ENCODE peak calls at places on chromosome 15, in seven cellular contexts. E is thoracic aorta; S is stomach; V is CD4-positive, CD25-positive, alpha-beta regulatory T cell; X is adrenal gland; P is IMR-90; H is mammary epithelial cell. G is an unnamed sample. For H3K36me3, the result is how much of the 10 kb centered on the place peaks cover.

GRCh38 chr15:94858011-94858410 is 626.6 kb downstream of the MCTP2 start:
- DNase-seq in E (no peak), S (no peak), V (no peak), X (no peak), P (no peak), H (no peak), G (no peak)

GRCh38 chr15:92637621-92638020 is 18.0 kb downstream of the FAM174B start:
- DNase-seq in E (no peak), S (peak), V (no peak), X (no peak), P (no peak), H (no peak), G (no peak)

GRCh38 chr15:65903296-65904073 is 34.2 kb downstream of the RAB11A start:
- DNase-seq in E (no peak), S (no peak), V (no peak), X (no peak), P (peak), H (no peak), G (no peak)

GRCh38 chr15:64373360-64373759 is 7.9 kb downstream of the PCLAF start:
- DNase-seq in E (no peak), S (no peak), V (no peak), X (no peak), P (no peak), H (no peak), G (peak)

GRCh38 chr15:57599299-57599810 is 7.7 kb downstream of the MYZAP start:
- DNase-seq in E (no peak), S (no peak), V (no peak), X (no peak), P (no peak), H (no peak), G (no peak)

GRCh38 chr15:63310646-63311045 is 33.2 kb downstream of the APH1B start:
- DNase-seq in E (no peak), S (no peak), V (no peak), X (no peak), P (peak), H (no peak), G (no peak)

GRCh38 chr15:59691194-59691805 is 2.2 kb upstream of the BNIP2 start:
- DNase-seq in E (no peak), S (peak), V (peak), X (peak), P (peak), H (peak), G (peak)

GRCh38 chr15:37931868-37932267 is 2.6 kb upstream of the TMCO5A start:
- DNase-seq in E (no peak), S (no peak), V (no peak), X (no peak), P (peak), H (no peak), G (no peak)

GRCh38 chr15:30042556-30042955 is 40.2 kb upstream of the GOLGA8J start:
- DNase-seq in E (no peak), S (no peak), V (no peak), X (no peak), P (peak), H (no peak), G (no peak)

GRCh38 chr15:73141216-73141900 is 89.1 kb downstream of the NEO1 start:
- DNase-seq in E (no peak), S (no peak), V (peak), X (no peak), P (no peak), H (no peak), G (no peak)

GRCh38 chr15:86432861-86433260 is 353.2 kb downstream of the AGBL1 start:
- DNase-seq in E (no peak), S (no peak), V (no peak), X (no peak), P (no peak), H (peak), G (no peak)

GRCh38 chr15:60412807-60413597 is 15.2 kb upstream of the ANXA2 start:
- DNase-seq in E (no peak), S (no peak), V (no peak), X (no peak), P (no peak), H (no peak), G (no peak)

GRCh38 chr15:65870889-65871533 is 1.7 kb downstream of the RAB11A start:
- DNase-seq in E (no peak), S (no peak), V (no peak), X (no peak), P (peak), H (peak), G (peak)

GRCh38 chr15:52068004-52068403 is 44.6 kb downstream of the BCL2L10 start:
- DNase-seq in E (no peak), S (no peak), V (no peak), X (no peak), P (peak), H (peak), G (no peak)

GRCh38 chr15:33098082-33099058 is 96.1 kb downstream of the FMN1 start:
- DNase-seq in E (no peak), S (no peak), V (no peak), X (no peak), P (peak), H (peak), G (no peak)

GRCh38 chr15:36757189-36757814 is 177.9 kb downstream of the CDIN1 start:
- DNase-seq in E (no peak), S (no peak), V (no peak), X (no peak), P (peak), H (peak), G (no peak)

GRCh38 chr15:70356919-70357318 is 259.2 kb upstream of the TLE3 start:
- DNase-seq in E (no peak), S (no peak), V (no peak), X (no peak), P (no peak), H (no peak), G (no peak)

GRCh38 chr15:58390118-58390517 is 41.7 kb upstream of the LIPC start:
- DNase-seq in E (no peak), S (no peak), V (no peak), X (no peak), P (no peak), H (no peak), G (no peak)

GRCh38 chr15:60905587-60905986 is 323.5 kb downstream of the RORA start:
- DNase-seq in E (no peak), S (no peak), V (peak), X (no peak), P (no peak), H (no peak), G (no peak)

GRCh38 chr15:88747626-88748025 is 55.6 kb upstream of the ACAN start:
- DNase-seq in E (no peak), S (no peak), V (no peak), X (no peak), P (no peak), H (no peak), G (no peak)

GRCh38 chr15:79849789-79850188 is 47.0 kb downstream of the MTHFS start:
- DNase-seq in E (no peak), S (peak), V (no peak), X (peak), P (peak), H (no peak), G (no peak)

GRCh38 chr15:38674440-38674839 is 109.8 kb upstream of the RASGRP1 start:
- DNase-seq in E (no peak), S (no peak), V (no peak), X (no peak), P (no peak), H (no peak), G (no peak)

GRCh38 chr15:60408438-60409105 is 10.8 kb upstream of the ANXA2 start:
- DNase-seq in E (no peak), S (no peak), V (peak), X (no peak), P (peak), H (peak), G (peak)

GRCh38 chr15:80764535-80764934 is 14.6 kb upstream of the CEMIP start:
- DNase-seq in E (no peak), S (no peak), V (no peak), X (no peak), P (no peak), H (no peak), G (no peak)

GRCh38 chr15:44199393-44199792 is 4.3 kb upstream of the FRMD5 start:
- DNase-seq in E (no peak), S (no peak), V (no peak), X (no peak), P (no peak), H (no peak), G (no peak)
- H3K4me3 ChIP-seq in E (no peak), S (no peak), V (no peak), X (no peak), P (no peak), H (no peak), G (no peak)

GRCh38 chr15:90910441-90911301 is 7.6 kb downstream of the MAN2A2 start:
- DNase-seq in E (no peak), S (no peak), V (no peak), X (no peak), P (no peak), H (no peak), G (no peak)
- H3K36me3 ChIP-seq in E (half or more), S (half or more), V (half or more), X (under half), P (half or more), H (under half), G (half or more)

DNA sequence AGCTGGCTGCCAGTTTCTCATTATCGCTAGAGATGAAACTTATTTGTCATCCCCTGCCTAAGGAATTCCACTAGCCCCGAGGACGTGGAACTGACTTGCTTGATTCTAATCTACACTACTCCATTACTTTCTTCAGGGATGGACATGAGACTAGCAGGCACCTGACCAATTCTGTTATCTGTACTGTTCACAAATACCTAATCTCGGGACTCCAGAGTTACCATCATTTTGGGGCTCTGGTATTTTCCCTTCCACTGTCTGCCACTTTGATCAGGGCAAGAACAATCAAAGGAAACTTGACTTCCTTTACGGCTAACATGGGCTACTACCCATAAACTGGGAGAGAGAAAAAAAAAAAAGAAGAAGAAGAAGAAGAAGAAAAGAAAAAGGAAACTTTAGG is 27.8 kb downstream of the BMF start:
- DNase-seq in E (no peak), S (no peak), V (no peak), X (no peak), P (no peak), H (no peak), G (no peak)
- H3K4me3 ChIP-seq in E (peak), S (no peak), V (no peak), X (no peak), P (no peak), H (no peak), G (no peak)

DNA sequence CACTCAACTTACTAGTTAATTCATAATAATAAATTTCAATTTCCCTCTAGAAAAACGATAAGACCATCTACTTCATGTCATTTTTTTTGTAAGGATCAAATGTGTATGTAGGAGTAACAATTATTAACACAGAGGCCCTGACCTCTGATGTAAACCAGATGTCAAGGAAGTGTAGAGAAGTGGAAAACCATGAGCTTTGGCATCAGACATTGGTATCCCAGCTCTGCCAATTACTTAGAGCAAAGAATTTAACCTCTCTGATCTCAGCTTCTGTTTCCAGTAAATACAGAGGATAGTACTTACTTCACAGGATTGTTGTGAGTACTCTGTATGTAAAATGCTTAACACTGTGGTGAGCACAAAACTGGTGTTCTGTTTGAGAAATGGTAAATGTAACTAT is 17.5 kb downstream of the AQR start:
- DNase-seq in E (no peak), S (no peak), V (no peak), X (no peak), P (no peak), H (no peak), G (no peak)
- H3K36me3 ChIP-seq in E (under half), S (under half), V (under half), X (under half), P (under half), H (under half), G (under half)

DNA sequence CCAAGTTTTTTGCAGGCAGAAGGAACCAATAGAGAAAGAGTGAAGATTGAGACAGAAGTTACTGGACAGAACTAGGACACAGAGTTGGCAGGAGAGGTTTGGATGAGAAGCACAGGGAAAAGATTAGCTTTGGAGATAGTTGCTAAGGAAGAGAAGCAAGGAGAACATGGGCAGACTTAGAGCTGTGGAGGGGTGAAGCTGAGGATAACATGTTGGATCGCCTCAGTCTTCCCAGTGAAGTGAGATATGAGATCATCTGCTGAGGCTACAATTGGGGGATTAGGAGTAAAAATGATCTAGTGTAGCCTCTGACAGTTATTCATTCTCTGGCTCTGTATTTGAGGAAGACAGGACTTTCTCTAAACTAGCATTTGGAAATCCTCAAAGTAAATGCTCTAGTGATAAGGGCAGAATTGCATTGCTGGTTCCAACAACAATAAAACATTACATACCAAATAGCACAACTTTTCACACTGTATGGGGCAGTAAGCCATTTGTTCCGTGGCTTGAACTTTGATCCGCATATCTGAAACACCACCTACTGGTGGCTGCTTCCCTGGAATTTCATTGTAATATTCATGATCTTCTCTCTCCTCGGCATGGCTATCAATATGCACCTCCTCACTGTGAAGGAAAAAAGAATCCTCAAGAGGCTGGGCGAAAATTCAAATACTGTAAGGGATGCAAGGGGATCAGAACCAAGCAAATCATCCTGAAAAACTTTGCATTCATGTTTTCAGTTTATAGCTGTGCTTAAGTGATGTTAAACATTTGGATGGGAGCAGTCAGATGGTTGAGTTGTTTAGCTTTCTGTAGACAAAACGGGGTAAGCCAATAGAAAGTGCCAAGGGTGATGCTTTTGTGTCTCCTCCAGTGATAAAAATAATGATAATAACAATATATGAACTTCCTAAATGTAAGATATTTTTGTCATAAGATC is 22.2 kb upstream of the EID1 start:
- DNase-seq in E (no peak), S (no peak), V (no peak), X (peak), P (peak), H (no peak), G (no peak)
- H3K4me3 ChIP-seq in E (no peak), S (no peak), V (no peak), X (no peak), P (no peak), H (no peak), G (no peak)

GRCh38 chr15:68307131-68307928 is 29.8 kb downstream of the FEM1B start:
- DNase-seq in E (no peak), S (peak), V (no peak), X (no peak), P (no peak), H (no peak), G (no peak)
- H3K36me3 ChIP-seq in E (under half), S (under half), V (under half), X (under half), P (under half), H (under half), G (under half)

DNA sequence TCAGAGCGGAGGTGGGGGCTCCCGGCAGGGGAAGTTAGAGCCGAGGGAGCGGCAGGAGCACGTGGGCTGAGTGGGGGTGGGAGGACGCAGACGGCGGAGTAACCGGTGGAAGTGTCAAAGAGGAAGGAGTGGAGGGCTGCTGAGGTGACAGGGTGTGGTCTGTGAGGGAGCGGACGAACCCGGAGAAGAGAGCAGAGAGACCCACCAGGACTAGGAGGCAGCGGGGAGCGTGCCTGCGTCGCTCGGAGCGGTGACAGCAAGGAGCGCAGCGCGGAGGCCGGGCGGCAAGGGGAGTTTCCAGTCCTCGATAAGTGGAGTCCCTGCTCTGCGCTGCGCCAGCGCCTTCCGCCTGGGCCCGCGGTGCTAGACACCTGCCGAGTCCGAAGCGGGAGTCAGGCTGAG is 533.3 kb upstream of the SEMA6D start:
- DNase-seq in E (no peak), S (no peak), V (no peak), X (no peak), P (no peak), H (peak), G (peak)
- H3K4me3 ChIP-seq in E (peak), S (peak), V (no peak), X (no peak), P (peak), H (peak), G (no peak)

GRCh38 chr15:50973605-50974004 is 65.1 kb downstream of the AP4E1 start:
- DNase-seq in E (no peak), S (no peak), V (no peak), X (no peak), P (no peak), H (no peak), G (no peak)

GRCh38 chr15:50971542-50971941 is 63.1 kb downstream of the AP4E1 start:
- DNase-seq in E (no peak), S (no peak), V (no peak), X (no peak), P (no peak), H (no peak), G (no peak)

GRCh38 chr15:50968353-50968752 is 59.9 kb downstream of the AP4E1 start:
- DNase-seq in E (no peak), S (no peak), V (no peak), X (no peak), P (peak), H (no peak), G (no peak)

GRCh38 chr15:50970524-50970923 is 62.0 kb downstream of the AP4E1 start:
- DNase-seq in E (no peak), S (no peak), V (no peak), X (no peak), P (no peak), H (no peak), G (no peak)

GRCh38 chr15:50971115-50971514 is 62.6 kb downstream of the AP4E1 start:
- DNase-seq in E (no peak), S (no peak), V (no peak), X (no peak), P (no peak), H (no peak), G (no peak)
- H3K36me3 ChIP-seq in E (under half), S (half or more), V (half or more), X (under half), P (under half), H (under half), G (under half)

GRCh38 chr15:90004671-90005070 is 3.5 kb downstream of the ZNF710 start:
- DNase-seq in E (no peak), S (no peak), V (no peak), X (peak), P (peak), H (peak), G (no peak)

GRCh38 chr15:90003736-90004135 is 2.6 kb downstream of the ZNF710 start:
- DNase-seq in E (no peak), S (no peak), V (no peak), X (no peak), P (no peak), H (no peak), G (no peak)

GRCh38 chr15:90002428-90002844 is 1.3 kb downstream of the ZNF710 start:
- DNase-seq in E (no peak), S (no peak), V (peak), X (peak), P (peak), H (peak), G (peak)

GRCh38 chr15:90006217-90007088 is 5.3 kb downstream of the ZNF710 start:
- DNase-seq in E (no peak), S (peak), V (no peak), X (no peak), P (no peak), H (no peak), G (no peak)

DNA sequence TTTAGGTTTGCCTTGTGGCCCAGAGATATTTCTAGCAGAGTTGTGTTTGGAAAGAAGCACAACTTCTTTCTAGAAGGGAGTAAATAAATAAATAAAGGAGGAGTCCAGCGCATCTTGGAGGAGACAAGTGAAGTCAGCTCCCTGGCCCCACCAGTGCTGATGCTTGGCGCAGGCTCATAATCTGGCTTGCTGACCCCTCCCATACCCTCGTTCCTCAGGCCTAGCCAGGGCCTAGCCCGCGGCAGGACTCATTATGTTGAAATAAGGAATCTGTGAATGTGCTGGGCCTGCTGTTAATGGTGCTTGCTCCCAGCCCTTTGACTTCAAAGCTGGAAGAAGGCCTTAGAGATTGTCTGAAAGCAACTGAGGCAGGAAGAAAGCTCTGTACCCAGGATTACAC is 3.1 kb downstream of the ZNF710 start:
- DNase-seq in E (no peak), S (no peak), V (no peak), X (no peak), P (no peak), H (no peak), G (no peak)
- H3K4me3 ChIP-seq in E (no peak), S (no peak), V (no peak), X (no peak), P (peak), H (no peak), G (no peak)

GRCh38 chr15:82533801-82534200 is 6.5 kb downstream of the RPS17 start:
- DNase-seq in E (no peak), S (no peak), V (no peak), X (no peak), P (no peak), H (no peak), G (no peak)
- H3K36me3 ChIP-seq in E (under half), S (half or more), V (half or more), X (under half), P (under half), H (under half), G (under half)